ENCODE peak calls at places on chromosome 3, in nine cellular contexts. E is body of pancreas, H is HCT116, A is ovary, N is IMR-90, G is Peyer's patch, V is gastrocnemius medialis, I is heart left ventricle, B is endothelial cell of umbilical vein. R is an unnamed sample.

GRCh38 chr3:31776016-31776415 is 205.0 kb downstream of the OSBPL10 start:
- DNase-seq in E (no peak), H (no peak), A (no peak), N (no peak), G (no peak), V (no peak), I (no peak), B (no peak), R (no peak)

GRCh38 chr3:32109256-32109655 is 2.8 kb downstream of the GPD1L start:
- DNase-seq in E (peak; percentile 78), H (no peak), A (peak; percentile 83), N (peak; percentile 39), G (peak; percentile 30), V (peak; percentile 97), I (peak; percentile 95), B (peak; percentile 28), R (no peak)

GRCh38 chr3:195583831-195584542 is at the start of gene APOD:
- DNase-seq in E (peak; percentile 36), H (no peak), A (peak; percentile 70), N (peak; percentile 13), G (no peak), V (peak; percentile 81), I (peak; percentile 78), B (peak; percentile 48), R (no peak)

GRCh38 chr3:5194801-5195509 is 7.4 kb downstream of the EDEM1 start:
- DNase-seq in E (peak; percentile 14), H (peak; percentile 72), A (no peak), N (peak; percentile 91), G (peak; percentile 53), V (peak; percentile 70), I (no peak), B (peak; percentile 87), R (peak; percentile 63)

GRCh38 chr3:29311805-29312204 is 30.9 kb downstream of the RBMS3 start:
- DNase-seq in E (no peak), H (no peak), A (no peak), N (no peak), G (no peak), V (no peak), I (no peak), B (no peak), R (no peak)

GRCh38 chr3:72791132-72791531 is 57.1 kb downstream of the SHQ1 start:
- DNase-seq in E (no peak), H (no peak), A (no peak), N (no peak), G (no peak), V (no peak), I (no peak), B (peak; percentile 16), R (no peak)

GRCh38 chr3:122677261-122677660 is 3.4 kb upstream of the PARP14 start:
- DNase-seq in E (no peak), H (no peak), A (no peak), N (no peak), G (no peak), V (no peak), I (no peak), B (no peak), R (no peak)

GRCh38 chr3:19822805-19823204 is 111.2 kb downstream of the EFHB start:
- DNase-seq in E (no peak), H (no peak), A (no peak), N (no peak), G (no peak), V (no peak), I (no peak), B (no peak), R (no peak)

GRCh38 chr3:124617177-124617576 is 113.1 kb upstream of the UMPS start:
- DNase-seq in E (no peak), H (no peak), A (no peak), N (no peak), G (no peak), V (no peak), I (no peak), B (no peak), R (no peak)

GRCh38 chr3:124619887-124620599 is 110.2 kb upstream of the UMPS start:
- DNase-seq in E (no peak), H (no peak), A (no peak), N (no peak), G (no peak), V (no peak), I (no peak), B (no peak), R (no peak)

GRCh38 chr3:124621498-124621897 is 108.8 kb upstream of the UMPS start:
- DNase-seq in E (no peak), H (no peak), A (no peak), N (no peak), G (no peak), V (no peak), I (peak; percentile 37), B (peak; percentile 81), R (no peak)

GRCh38 chr3:124625084-124625483 is 105.2 kb upstream of the UMPS start:
- DNase-seq in E (no peak), H (no peak), A (no peak), N (no peak), G (no peak), V (no peak), I (no peak), B (no peak), R (no peak)

GRCh38 chr3:124620600-124621063 is 109.6 kb upstream of the UMPS start:
- DNase-seq in E (peak; percentile 51), H (no peak), A (peak; percentile 34), N (peak; percentile 26), G (peak; percentile 38), V (peak; percentile 40), I (peak; percentile 35), B (peak; percentile 67), R (peak; percentile 30)
- TF ChIP-seq POLR2A in E (no peak), H (no peak), A (no peak), N (no peak), G (no peak), V (no peak), I (no peak), B (no peak), R (no peak)

GRCh38 chr3:119292666-119293065 is 1.5 kb upstream of the ARHGAP31 start:
- DNase-seq in E (no peak), H (no peak), A (no peak), N (no peak), G (no peak), V (no peak), I (no peak), B (no peak), R (no peak)

GRCh38 chr3:119294402-119294888 is 262 bp downstream of the ARHGAP31 start:
- DNase-seq in E (peak; percentile 58), H (no peak), A (peak; percentile 57), N (no peak), G (peak; percentile 72), V (no peak), I (peak; percentile 69), B (no peak), R (peak; percentile 20)

GRCh38 chr3:119293105-119293683 is 989 bp upstream of the ARHGAP31 start:
- DNase-seq in E (no peak), H (no peak), A (no peak), N (no peak), G (no peak), V (no peak), I (no peak), B (peak; percentile 50), R (no peak)

GRCh38 chr3:119294889-119295769 is 946 bp downstream of the ARHGAP31 start:
- DNase-seq in E (peak; percentile 55), H (no peak), A (peak; percentile 49), N (peak; percentile 37), G (peak; percentile 66), V (no peak), I (peak; percentile 68), B (peak; percentile 73), R (peak; percentile 23)

DNA sequence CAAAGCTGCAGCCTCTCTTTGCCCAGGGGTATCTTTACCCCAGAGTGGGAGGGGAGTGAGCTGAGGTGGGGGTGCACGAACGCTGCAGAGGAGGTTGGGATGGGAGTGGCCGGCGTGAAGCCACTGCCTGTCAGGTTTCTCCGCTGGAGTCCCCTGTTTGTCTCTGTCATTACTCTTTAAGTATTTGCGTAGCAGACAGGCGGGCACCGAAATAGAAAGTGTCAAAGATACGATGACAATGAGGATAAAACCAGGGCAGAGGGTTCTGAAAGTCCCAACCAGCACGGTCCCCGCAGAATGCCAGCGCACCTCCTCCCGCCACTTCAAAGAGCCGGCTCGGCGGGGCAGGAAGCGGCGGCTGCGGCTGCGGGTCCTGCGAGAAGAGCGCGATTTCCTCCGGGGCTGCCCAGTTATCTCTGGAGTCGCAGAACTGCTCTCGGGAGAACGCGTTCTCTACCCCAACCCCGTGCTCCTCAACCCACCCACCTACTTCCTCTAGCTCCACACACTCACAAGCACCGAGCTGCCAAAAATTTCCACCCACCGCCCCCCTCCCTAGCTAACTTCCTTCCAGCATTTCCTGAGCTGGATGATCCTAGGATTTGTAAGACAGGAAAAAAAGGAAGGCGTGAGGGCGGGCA is at the start of gene ARHGAP31:
- DNase-seq in E (peak; percentile 57), H (no peak), A (peak; percentile 68), N (peak; percentile 81), G (peak; percentile 76), V (peak; percentile 46), I (peak; percentile 85), B (peak; percentile 90), R (peak; percentile 54)
- TF ChIP-seq POLR2A in E (no peak), H (no peak), A (no peak), N (no peak), G (no peak), V (peak; percentile 19), I (peak; percentile 70), B (no peak), R (no peak)

DNA sequence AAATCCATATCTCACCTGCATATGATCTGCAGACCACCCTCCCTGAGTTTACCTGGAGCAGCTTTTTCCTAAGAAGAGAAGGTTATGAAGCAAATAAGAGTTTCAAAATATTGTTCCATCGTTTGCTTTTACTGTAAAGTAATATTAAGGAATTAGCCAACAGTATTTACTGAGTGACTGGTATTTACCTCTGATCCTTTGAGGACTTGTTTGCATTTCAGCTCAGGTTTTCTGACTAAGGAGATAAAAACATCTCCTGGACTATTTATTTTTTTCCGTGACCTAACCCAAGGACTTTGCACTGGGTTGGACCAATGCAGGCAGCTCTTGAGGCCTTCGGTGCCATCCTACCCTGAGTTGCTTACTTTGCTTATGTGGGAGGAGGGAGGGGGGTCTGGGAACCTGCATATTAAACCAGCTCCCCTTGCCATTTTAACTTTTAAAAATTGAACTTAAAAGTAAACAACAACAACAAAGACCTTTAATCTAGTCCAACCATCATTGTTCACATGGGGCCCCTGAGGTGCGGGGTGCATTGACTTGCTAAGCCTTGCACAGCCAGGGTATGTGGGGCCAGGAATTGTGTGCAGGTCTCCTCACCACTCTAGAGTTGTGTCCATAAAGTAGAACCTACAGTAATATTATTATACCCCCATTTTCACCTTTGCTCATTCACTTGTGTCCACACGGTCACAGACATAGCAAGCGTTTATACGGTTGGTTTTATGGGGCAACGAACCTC is 39.3 kb downstream of the TRAK1 start:
- DNase-seq in E (peak; percentile 34), H (no peak), A (no peak), N (no peak), G (no peak), V (no peak), I (no peak), B (no peak), R (no peak)
- TF ChIP-seq POLR2A in E (no peak), H (no peak), A (no peak), N (no peak), G (no peak), V (no peak), I (no peak), B (no peak), R (no peak)

GRCh38 chr3:125525153-125525552 is 5.2 kb upstream of the SNX4 start:
- DNase-seq in E (no peak), H (no peak), A (no peak), N (no peak), G (no peak), V (no peak), I (no peak), B (no peak), R (no peak)

GRCh38 chr3:125515421-125515820 is 4.6 kb downstream of the SNX4 start:
- DNase-seq in E (no peak), H (no peak), A (no peak), N (no peak), G (no peak), V (no peak), I (no peak), B (no peak), R (no peak)

DNA sequence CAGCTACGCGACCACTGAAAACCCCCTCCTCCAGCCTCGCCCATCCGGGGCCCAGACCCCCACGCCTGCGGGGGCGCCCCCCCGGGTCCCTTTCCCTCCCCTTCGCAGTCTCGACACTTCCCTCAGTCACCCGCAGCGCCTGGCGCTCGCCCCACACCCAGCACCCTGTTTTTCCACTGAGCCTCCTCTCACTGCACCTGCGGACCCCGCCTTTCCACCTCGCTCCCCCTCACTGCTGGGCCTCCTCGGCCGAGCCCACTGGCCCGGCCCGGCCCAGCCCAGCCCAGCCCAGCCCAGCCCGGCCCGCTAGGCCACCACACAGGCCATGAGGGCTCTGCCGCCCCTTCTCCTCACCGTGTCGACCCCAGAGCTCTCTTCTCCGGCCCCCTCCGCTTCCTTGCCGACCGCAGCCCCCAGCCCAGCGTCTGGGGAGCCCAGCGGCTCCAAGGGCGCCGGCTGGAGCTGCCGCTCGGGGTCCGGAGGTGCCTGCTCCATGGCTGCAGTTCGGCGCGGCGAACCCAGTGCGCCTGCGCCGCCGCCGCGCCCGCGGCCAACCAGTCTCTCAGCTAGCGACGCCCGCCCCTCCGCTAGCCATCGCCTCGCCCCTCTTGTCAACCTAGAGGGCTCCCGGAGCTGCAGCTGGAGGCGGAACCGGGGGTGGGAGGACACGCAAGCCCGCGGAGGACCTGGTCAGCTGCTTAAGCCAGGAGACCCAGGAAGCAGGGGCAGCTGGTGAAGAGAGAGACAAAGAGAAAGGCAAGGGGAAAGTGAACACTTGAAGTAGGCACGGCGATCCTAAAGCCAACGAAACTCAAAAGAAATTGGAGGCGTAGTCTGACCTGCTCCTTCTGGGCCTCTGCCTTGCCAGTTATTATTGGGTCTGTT is at the start of gene SNX4:
- DNase-seq in E (peak; percentile 97), H (peak; percentile 69), A (peak; percentile 92), N (peak; percentile 96), G (peak; percentile 89), V (peak; percentile 93), I (peak; percentile 97), B (peak; percentile 93), R (peak; percentile 98)
- TF ChIP-seq POLR2A in E (peak; percentile 91), H (peak; percentile 55), A (peak; percentile 53), N (peak; percentile 67), G (peak; percentile 64), V (peak; percentile 60), I (peak; percentile 81), B (peak; percentile 57), R (peak; percentile 79)

R was measured in H54.